ENCODE peak calls at places on chromosomes 2 and 18, in five cellular contexts. F is CMK, C is HL-60, N is suprapubic skin, U is neural crest cell. Q is an unnamed sample.

GRCh38 chr2:167550448-167550847 is 662.2 kb downstream of the XIRP2 start:
- DNase-seq in F (no peak), C (no peak), N (no peak), U (no peak), Q (peak)

GRCh38 chr2:100606740-100607343 is 44.0 kb downstream of the PDCL3 start:
- DNase-seq in F (no peak), C (no peak), N (no peak), U (peak), Q (peak)

GRCh38 chr18:74013955-74014354 is 133.7 kb downstream of the FBXO15 start:
- DNase-seq in F (no peak), C (peak), N (no peak), U (no peak), Q (no peak)

GRCh38 chr18:6729247-6730091 is at the start of gene ARHGAP28:
- DNase-seq in F (no peak), C (peak), N (peak), U (peak), Q (peak)

GRCh38 chr2:43399515-43400245 is 173.3 kb upstream of the ZFP36L2 start:
- DNase-seq in F (no peak), C (no peak), N (no peak), U (no peak), Q (no peak)

GRCh38 chr2:86284401-86284841 is 53.0 kb downstream of the REEP1 start:
- DNase-seq in F (no peak), C (no peak), N (no peak), U (no peak), Q (no peak)

GRCh38 chr2:5690718-5691658 is 1.2 kb upstream of the SOX11 start:
- DNase-seq in F (no peak), C (no peak), N (no peak), U (peak), Q (no peak)

GRCh38 chr2:219184116-219184515 is 6.0 kb downstream of the RETREG2 start:
- DNase-seq in F (no peak), C (no peak), N (no peak), U (no peak), Q (no peak)

GRCh38 chr18:55494899-55495298 is 93.1 kb downstream of the TCF4 start:
- DNase-seq in F (no peak), C (no peak), N (no peak), U (no peak), Q (no peak)

GRCh38 chr2:113757059-113757657 is 716 bp upstream of the SLC35F5 start:
- DNase-seq in F (no peak), C (no peak), N (no peak), U (no peak), Q (no peak)

GRCh38 chr2:183035954-183036669 is 2.1 kb downstream of the NCKAP1 start:
- DNase-seq in F (no peak), C (no peak), N (no peak), U (no peak), Q (no peak)

GRCh38 chr2:83369601-83370418 is 1089.3 kb downstream of the SUCLG1 start:
- DNase-seq in F (no peak), C (no peak), N (no peak), U (no peak), Q (no peak)

GRCh38 chr2:135840601-135841000 is 3.6 kb upstream of the LCT start:
- DNase-seq in F (no peak), C (no peak), N (no peak), U (no peak), Q (no peak)

GRCh38 chr2:26982102-26982742 is 11.8 kb downstream of the MAPRE3 start:
- DNase-seq in F (no peak), C (no peak), N (no peak), U (no peak), Q (peak)

GRCh38 chr18:8701546-8702118 is 3.7 kb upstream of the MTCL1 start:
- DNase-seq in F (no peak), C (no peak), N (no peak), U (no peak), Q (peak)

GRCh38 chr18:67520276-67521035 is 3.9 kb upstream of the DSEL start:
- DNase-seq in F (no peak), C (no peak), N (no peak), U (no peak), Q (no peak)

GRCh38 chr2:205903549-205904129 is 182.3 kb downstream of the INO80D start:
- DNase-seq in F (no peak), C (peak), N (no peak), U (no peak), Q (peak)

GRCh38 chr2:230327418-230328154 is 593 bp downstream of the SP140L start:
- DNase-seq in F (no peak), C (no peak), N (no peak), U (no peak), Q (no peak)

GRCh38 chr18:78683191-78684010 is 296.2 kb upstream of the SALL3 start:
- DNase-seq in F (no peak), C (no peak), N (peak), U (no peak), Q (no peak)

GRCh38 chr2:142190805-142191204 is 60.0 kb upstream of the LRP1B start:
- DNase-seq in F (no peak), C (no peak), N (no peak), U (no peak), Q (no peak)